ENCODE peak calls at places on chromosome 3, in five cellular contexts. J is heart right ventricle, F is sigmoid colon, Y is ovary, K is fibroblast of lung. W is an unnamed sample. For H3K4me1, the result is how much of the 10 kb centered on the place peaks cover.

GRCh38 chr3:112297714-112298113 is 3.7 kb upstream of the SLC9C1 start:
- DNase-seq in J (no peak), F (no peak), Y (no peak), K (no peak), W (no peak)

GRCh38 chr3:195549931-195550519 is 6.9 kb upstream of the PPP1R2 start:
- DNase-seq in J (no peak), F (no peak), Y (no peak), K (no peak), W (no peak)

GRCh38 chr3:98513136-98513535 is 9.6 kb downstream of the CLDND1 start:
- DNase-seq in J (no peak), F (no peak), Y (no peak), K (peak), W (no peak)

GRCh38 chr3:149726716-149727407 is 25.4 kb downstream of the COMMD2 start:
- DNase-seq in J (no peak), F (no peak), Y (no peak), K (peak), W (no peak)

GRCh38 chr3:55128201-55128870 is 200.5 kb upstream of the LRTM1 start:
- DNase-seq in J (no peak), F (no peak), Y (no peak), K (peak), W (no peak)

GRCh38 chr3:48130321-48130881 is 57.8 kb downstream of the CDC25A start:
- DNase-seq in J (peak), F (peak), Y (peak), K (peak), W (peak)

GRCh38 chr3:47577583-47578118 is 1.0 kb downstream of the CSPG5 start:
- DNase-seq in J (no peak), F (no peak), Y (no peak), K (no peak), W (no peak)

GRCh38 chr3:103389356-103389755 is 954.5 kb downstream of the ZPLD1 start:
- DNase-seq in J (no peak), F (no peak), Y (no peak), K (no peak), W (no peak)

GRCh38 chr3:124838963-124839362 is 48.2 kb downstream of the ITGB5 start:
- DNase-seq in J (no peak), F (no peak), Y (no peak), K (no peak), W (no peak)

GRCh38 chr3:188978772-188979171 is 193.0 kb upstream of the TPRG1 start:
- DNase-seq in J (peak), F (peak), Y (peak), K (peak), W (peak)

GRCh38 chr3:51539291-51539891 is 872 bp downstream of the RAD54L2 start:
- DNase-seq in J (peak), F (no peak), Y (no peak), K (peak), W (peak)

GRCh38 chr3:127791221-127791913 is 30.9 kb downstream of the MGLL start:
- DNase-seq in J (no peak), F (peak), Y (no peak), K (peak), W (peak)

GRCh38 chr3:8509961-8510360 is 8.3 kb downstream of the LMCD1 start:
- DNase-seq in J (no peak), F (no peak), Y (no peak), K (peak), W (no peak)

GRCh38 chr3:198079771-198080520 is 119.9 kb downstream of the LMLN start:
- DNase-seq in J (no peak), F (no peak), Y (no peak), K (peak), W (no peak)

GRCh38 chr3:196055683-196056270 is 26.1 kb downstream of the TFRC start:
- DNase-seq in J (no peak), F (no peak), Y (peak), K (no peak), W (no peak)

GRCh38 chr3:191889781-191890180 is 428.8 kb downstream of the PYDC2 start:
- DNase-seq in J (no peak), F (no peak), Y (no peak), K (peak), W (no peak)

DNA sequence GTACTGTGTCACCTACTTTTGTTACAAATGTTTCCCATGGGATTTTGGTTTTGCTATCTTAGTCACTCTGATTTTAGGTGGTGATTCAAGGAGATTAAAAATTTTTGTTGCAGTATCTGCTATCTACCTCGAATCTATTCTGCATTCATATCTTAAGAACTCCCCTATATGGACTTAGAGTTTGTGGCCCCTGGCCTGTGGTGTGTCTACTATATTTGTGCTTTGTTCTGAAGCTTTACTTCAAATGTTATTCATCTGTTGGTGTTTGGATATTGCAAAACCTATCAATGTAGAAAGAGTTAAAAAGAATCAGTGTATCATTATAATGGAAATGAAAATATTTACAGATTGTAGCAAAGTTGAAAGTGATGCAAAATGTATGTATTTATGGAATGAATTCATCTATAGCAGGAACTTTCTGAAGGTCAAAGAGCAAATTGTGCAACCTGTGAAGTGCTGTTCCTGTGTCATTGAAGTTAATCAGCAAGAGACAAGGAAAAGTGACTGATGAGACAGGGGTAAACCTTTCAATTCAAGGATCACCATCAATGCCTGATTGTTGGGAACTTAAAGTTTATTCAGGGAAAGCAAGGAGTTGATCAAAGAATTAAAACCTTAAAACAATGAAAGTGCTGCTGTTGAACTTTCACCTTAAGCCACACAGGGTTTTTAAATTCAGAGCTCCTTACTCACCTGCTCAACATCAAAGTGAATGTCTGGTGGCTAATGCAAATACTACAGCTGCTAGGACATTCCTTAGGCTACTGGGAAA is 71.0 kb downstream of the SLMAP start:
- DNase-seq in J (no peak), F (no peak), Y (no peak), K (peak), W (no peak)
- H3K4me1 ChIP-seq in J (under half), F (under half), Y (under half), K (under half), W (under half)

GRCh38 chr3:18222686-18223085 is 202.5 kb downstream of the SATB1 start:
- DNase-seq in J (no peak), F (no peak), Y (no peak), K (no peak), W (no peak)

GRCh38 chr3:18228060-18228459 is 197.1 kb downstream of the SATB1 start:
- DNase-seq in J (no peak), F (no peak), Y (no peak), K (no peak), W (no peak)

GRCh38 chr3:18225709-18226108 is 199.4 kb downstream of the SATB1 start:
- DNase-seq in J (no peak), F (no peak), Y (no peak), K (no peak), W (no peak)

GRCh38 chr3:18223591-18224338 is 201.4 kb downstream of the SATB1 start:
- DNase-seq in J (no peak), F (no peak), Y (no peak), K (no peak), W (no peak)

GRCh38 chr3:18224406-18224805 is 200.7 kb downstream of the SATB1 start:
- DNase-seq in J (no peak), F (no peak), Y (no peak), K (no peak), W (no peak)
- H3K27ac ChIP-seq in J (no peak), F (no peak), Y (no peak), K (no peak), W (no peak)

GRCh38 chr3:58241321-58242044 is 3.9 kb downstream of the ABHD6 start:
- DNase-seq in J (no peak), F (no peak), Y (no peak), K (no peak), W (no peak)
- TF ChIP-seq CTCF in J (no peak), F (no peak), Y (no peak), K (no peak), W (no peak)

GRCh38 chr3:104960579-104960978 is 406.1 kb upstream of the ALCAM start:
- DNase-seq in J (no peak), F (no peak), Y (no peak), K (peak), W (no peak)
- H3K4me1 ChIP-seq in J (under half), F (under half), Y (under half), K (under half), W (under half)

DNA sequence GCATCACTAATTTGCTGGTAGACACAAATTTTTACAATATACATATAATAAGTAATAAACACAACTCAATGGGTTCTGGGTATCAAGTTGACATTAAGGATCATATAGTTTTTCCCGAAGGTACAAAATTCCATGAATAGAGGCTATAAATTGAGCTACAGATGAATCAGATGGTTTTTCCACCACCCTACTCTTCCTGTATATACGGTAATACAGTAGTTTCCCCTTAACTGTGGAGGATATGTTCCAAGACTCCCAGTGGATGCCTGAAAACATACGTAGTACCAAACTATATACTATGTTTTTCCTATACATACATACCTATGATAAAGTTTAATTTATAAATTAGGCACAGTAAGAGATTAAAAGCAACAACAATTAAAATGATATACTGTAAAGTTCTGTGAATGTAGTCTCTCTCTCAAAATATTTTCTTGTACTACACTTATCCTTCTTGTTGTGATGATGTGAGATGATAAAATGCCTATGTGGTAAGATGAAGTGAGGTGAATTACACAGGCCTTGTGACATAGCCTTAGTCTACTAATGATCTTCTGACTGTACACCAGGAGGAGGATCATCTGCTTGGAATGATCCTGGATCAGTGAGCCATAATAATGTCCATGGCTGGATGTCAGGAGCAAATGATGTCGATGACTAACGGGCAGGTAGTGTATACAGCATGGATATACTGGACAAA is 116.7 kb downstream of the NR1I2 start:
- DNase-seq in J (no peak), F (no peak), Y (no peak), K (peak), W (no peak)
- H3K27ac ChIP-seq in J (no peak), F (no peak), Y (no peak), K (no peak), W (no peak)

GRCh38 chr3:117589454-117589853 is 879.9 kb downstream of the TUSC7 start:
- DNase-seq in J (no peak), F (no peak), Y (no peak), K (peak), W (no peak)

GRCh38 chr3:117587416-117587815 is 877.8 kb downstream of the TUSC7 start:
- DNase-seq in J (no peak), F (no peak), Y (no peak), K (no peak), W (no peak)

GRCh38 chr3:117586161-117586560 is 876.6 kb downstream of the TUSC7 start:
- DNase-seq in J (no peak), F (no peak), Y (no peak), K (no peak), W (no peak)
- TF ChIP-seq CTCF in J (no peak), F (no peak), Y (no peak), K (no peak), W (no peak)

GRCh38 chr3:69364354-69364753 is 21.5 kb downstream of the FRMD4B start:
- DNase-seq in J (no peak), F (no peak), Y (no peak), K (no peak), W (no peak)

GRCh38 chr3:69370945-69371301 is 15.0 kb downstream of the FRMD4B start:
- DNase-seq in J (no peak), F (no peak), Y (no peak), K (peak), W (no peak)

GRCh38 chr3:69370156-69370944 is 15.5 kb downstream of the FRMD4B start:
- DNase-seq in J (peak), F (peak), Y (no peak), K (no peak), W (peak)

GRCh38 chr3:69368129-69368741 is 17.7 kb downstream of the FRMD4B start:
- DNase-seq in J (no peak), F (no peak), Y (no peak), K (no peak), W (no peak)

DNA sequence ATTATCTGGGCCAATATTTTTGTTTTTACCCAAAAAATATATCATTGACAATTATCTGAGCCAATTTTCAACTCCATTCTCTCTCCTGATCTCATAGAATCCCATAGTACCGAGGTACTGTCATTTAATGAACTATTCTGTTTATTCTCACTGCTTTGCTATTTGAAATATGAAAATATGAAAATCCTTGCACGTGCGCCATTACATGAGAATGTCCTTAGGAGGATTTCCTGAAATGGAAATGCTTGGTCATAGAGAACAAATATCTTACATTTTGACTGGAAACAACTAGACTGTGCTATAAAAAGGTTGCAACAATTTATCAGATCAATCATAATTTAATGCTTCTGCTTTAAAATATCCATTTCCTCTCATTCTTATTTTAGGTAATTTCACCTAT is 18.3 kb downstream of the FRMD4B start:
- DNase-seq in J (no peak), F (no peak), Y (no peak), K (no peak), W (no peak)
- H3K4me1 ChIP-seq in J (under half), F (under half), Y (under half), K (under half), W (under half)

W was measured in testis.